ENCODE peak calls at places on chromosomes 5 and 9, in eight cellular contexts. T, K, R, E, L, V, F and Z are unnamed samples. For H3K27me3, the result is how much of the 10 kb centered on the place peaks cover.

GRCh38 chr5:57783693-57784092 is 301.1 kb upstream of the ACTBL2 start:
- DNase-seq in F (no peak), T (no peak), K (no peak), R (no peak), E (no peak), L (no peak), V (no peak), Z (no peak)

GRCh38 chr9:131076347-131077195 is 19.8 kb upstream of the AIF1L start:
- DNase-seq in R (no peak), E (no peak), F (no peak), K (no peak), L (no peak), V (no peak), T (no peak), Z (no peak)

GRCh38 chr9:119601632-119602031 is 232.4 kb upstream of the BRINP1 start:
- DNase-seq in E (no peak), R (no peak), L (no peak), F (no peak), V (no peak), K (no peak), T (no peak), Z (no peak)

GRCh38 chr5:17219006-17219422 is 1.6 kb downstream of the BASP1 start:
- DNase-seq in L (no peak), F (no peak), R (peak), E (no peak), K (peak), V (no peak), T (peak), Z (peak)

GRCh38 chr5:68450245-68450852 is 234.8 kb downstream of the PIK3R1 start:
- DNase-seq in R (no peak), T (peak), L (no peak), K (peak), V (no peak), E (no peak), F (no peak), Z (no peak)

GRCh38 chr5:31059889-31060288 is 133.6 kb upstream of the CDH6 start:
- DNase-seq in F (no peak), K (no peak), V (no peak), T (no peak), L (no peak), R (no peak), E (no peak), Z (no peak)

GRCh38 chr5:9439651-9440292 is 106.1 kb downstream of the SEMA5A start:
- DNase-seq in F (no peak), V (no peak), E (no peak), K (no peak), T (no peak), L (no peak), R (no peak), Z (no peak)

GRCh38 chr5:132677682-132678400 is 4.1 kb downstream of the IL4 start:
- DNase-seq in T (no peak), F (no peak), R (no peak), V (no peak), K (no peak), L (no peak), E (no peak), Z (no peak)

GRCh38 chr9:99357575-99357974 is 135.5 kb downstream of the SEC61B start:
- DNase-seq in R (no peak), F (no peak), L (no peak), V (no peak), T (no peak), K (no peak), E (peak), Z (no peak)

GRCh38 chr9:89596937-89597555 is 7.8 kb upstream of the GADD45G start:
- DNase-seq in E (no peak), V (no peak), F (no peak), K (no peak), L (no peak), R (no peak), T (no peak), Z (no peak)

GRCh38 chr9:38263534-38263933 is 129.0 kb upstream of the ALDH1B1 start:
- DNase-seq in E (no peak), L (no peak), K (peak), V (no peak), F (no peak), R (no peak), T (peak), Z (no peak)

GRCh38 chr9:33791117-33791516 is 4.2 kb upstream of the PRSS3 start:
- DNase-seq in F (no peak), R (no peak), L (no peak), E (no peak), T (peak), V (no peak), K (no peak), Z (no peak)

GRCh38 chr5:56175465-56175864 is 57.7 kb downstream of the ANKRD55 start:
- DNase-seq in L (no peak), F (no peak), R (no peak), T (peak), V (no peak), E (no peak), K (peak), Z (peak)

GRCh38 chr9:135591491-135592330 is 30.2 kb downstream of the PAEP start:
- DNase-seq in L (no peak), T (no peak), R (no peak), V (no peak), K (no peak), F (no peak), E (no peak), Z (no peak)

GRCh38 chr5:130773813-130774212 is 391.2 kb downstream of the HINT1 start:
- DNase-seq in L (no peak), E (no peak), R (no peak), T (peak), V (no peak), F (no peak), K (peak), Z (no peak)

GRCh38 chr5:159972538-159973362 is 36.2 kb upstream of the TTC1 start:
- DNase-seq in L (no peak), R (no peak), V (no peak), F (no peak), T (no peak), E (no peak), K (peak), Z (no peak)

GRCh38 chr9:117403403-117403811 is 11.4 kb downstream of the ASTN2 start:
- DNase-seq in E (no peak), T (no peak), V (no peak), R (no peak), K (peak), L (no peak), F (no peak), Z (no peak)

GRCh38 chr5:14250094-14250777 is 107.1 kb downstream of the TRIO start:
- DNase-seq in E (peak), L (no peak), K (peak), T (peak), V (no peak), F (no peak), R (peak), Z (peak)

GRCh38 chr9:19940808-19941207 is 152.0 kb upstream of the SLC24A2 start:
- DNase-seq in L (no peak), T (no peak), R (no peak), E (no peak), F (no peak), K (no peak), V (no peak), Z (no peak)

GRCh38 chr5:96322217-96322616 is 110.8 kb downstream of the PCSK1 start:
- DNase-seq in V (no peak), L (no peak), F (no peak), T (no peak), E (no peak), K (peak), R (no peak), Z (no peak)

GRCh38 chr5:160303690-160304089 is 8.7 kb downstream of the CCNJL start:
- DNase-seq in F (no peak), L (no peak), V (no peak), K (no peak), T (no peak), E (peak), R (no peak), Z (no peak)

GRCh38 chr5:32173394-32174010 is 617 bp downstream of the GOLPH3 start:
- DNase-seq in L (peak), T (peak), K (peak), F (peak), E (peak), R (peak), V (peak), Z (no peak)

GRCh38 chr5:71809446-71809845 is 90.4 kb downstream of the CARTPT start:
- DNase-seq in F (no peak), L (no peak), K (no peak), E (no peak), T (peak), R (no peak), V (no peak), Z (no peak)

GRCh38 chr5:52989025-52989780 is at the start of gene ITGA2:
- DNase-seq in K (peak), E (peak), T (peak), R (peak), V (peak), L (peak), F (peak), Z (peak)

GRCh38 chr5:54997081-54997480 is 11.7 kb upstream of the ESM1 start:
- DNase-seq in E (no peak), F (no peak), L (no peak), K (no peak), R (no peak), T (no peak), V (no peak), Z (no peak)

GRCh38 chr5:8650197-8650596 is 781.2 kb downstream of the MTRR start:
- DNase-seq in E (no peak), K (no peak), L (no peak), R (no peak), T (peak), V (no peak), F (no peak), Z (no peak)

GRCh38 chr9:13088734-13089427 is 190.6 kb downstream of the MPDZ start:
- DNase-seq in L (no peak), T (peak), K (peak), E (no peak), F (no peak), R (peak), V (no peak), Z (peak)

GRCh38 chr9:14306672-14307646 is 7.0 kb downstream of the NFIB start:
- DNase-seq in K (no peak), F (no peak), R (no peak), T (peak), E (no peak), V (no peak), L (no peak), Z (no peak)

GRCh38 chr5:15791859-15792258 is 291.9 kb downstream of the FBXL7 start:
- DNase-seq in L (no peak), R (no peak), T (peak), E (no peak), V (no peak), K (no peak), F (no peak), Z (no peak)

GRCh38 chr5:92527311-92528078 is 1053.5 kb downstream of the NR2F1-AS1 start:
- DNase-seq in L (no peak), V (no peak), E (no peak), R (no peak), F (peak), T (peak), K (peak), Z (no peak)

GRCh38 chr5:116379306-116379705 is 195.3 kb downstream of the SEMA6A start:
- DNase-seq in V (no peak), T (no peak), E (no peak), L (no peak), R (no peak), K (no peak), F (no peak), Z (no peak)

GRCh38 chr9:106866243-106866642 is 3.3 kb downstream of the ZNF462 start:
- DNase-seq in K (no peak), L (no peak), F (no peak), E (no peak), V (no peak), R (no peak), T (no peak), Z (no peak)

GRCh38 chr9:87554976-87555375 is 57.3 kb downstream of the DAPK1 start:
- DNase-seq in K (no peak), T (no peak), L (no peak), R (no peak), F (no peak), E (no peak), V (no peak), Z (no peak)

GRCh38 chr5:9188131-9188530 is 357.7 kb downstream of the SEMA5A start:
- DNase-seq in V (no peak), T (peak), F (no peak), L (no peak), E (no peak), K (peak), R (no peak), Z (no peak)

GRCh38 chr9:114364123-114364522 is 23.7 kb downstream of the AKNA start:
- DNase-seq in E (no peak), T (peak), L (no peak), K (no peak), F (no peak), V (no peak), R (no peak), Z (no peak)

GRCh38 chr5:225334-225733 is 7.2 kb downstream of the SDHA start:
- DNase-seq in T (no peak), V (no peak), K (no peak), R (no peak), F (no peak), L (no peak), E (no peak), Z (no peak)
- H3K27me3 ChIP-seq in T (under half), V (under half), K (under half), R (under half), F (under half), L (under half), E (under half), Z (under half)

GRCh38 chr9:137175345-137175961 is 3.6 kb upstream of the TMEM210 start:
- DNase-seq in L (no peak), K (no peak), E (no peak), T (no peak), F (no peak), R (no peak), V (no peak), Z (no peak)
- H3K27me3 ChIP-seq in L (under half), K (under half), E (under half), T (under half), F (under half), R (under half), V (under half), Z (under half)

GRCh38 chr5:173287086-173287485 is 41.1 kb downstream of the STC2 start:
- DNase-seq in L (no peak), K (no peak), T (no peak), F (peak), V (no peak), E (no peak), R (no peak), Z (no peak)
- H3K27me3 ChIP-seq in L (under half), K (under half), T (under half), F (under half), V (under half), E (half or more), R (under half), Z (under half)

DNA sequence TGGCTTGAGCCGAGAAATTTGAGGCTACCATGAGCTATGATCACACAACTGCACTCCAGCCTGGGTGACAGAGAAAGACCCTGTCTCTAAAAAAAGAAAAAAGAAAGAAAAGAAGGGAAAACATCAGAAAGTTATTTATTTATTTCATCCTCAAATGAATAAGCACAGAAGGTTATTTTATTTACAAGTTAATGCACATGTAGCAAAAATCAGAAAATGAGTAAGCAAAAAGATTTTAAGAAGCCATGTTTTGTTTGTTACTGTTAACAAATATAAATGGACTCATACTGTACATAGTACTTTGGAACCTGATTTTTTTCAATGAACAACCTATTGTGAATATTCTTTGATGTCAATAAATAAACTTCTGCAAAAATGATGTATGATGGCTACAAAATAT is 47.2 kb downstream of the NRG2 start:
- DNase-seq in K (no peak), F (no peak), L (no peak), E (no peak), V (no peak), T (no peak), R (no peak), Z (no peak)
- H3K27me3 ChIP-seq in K (under half), F (under half), L (under half), E (under half), V (under half), T (under half), R (under half), Z (under half)

GRCh38 chr5:41661221-41661620 is 150.8 kb upstream of the PLCXD3 start:
- DNase-seq in T (no peak), V (no peak), L (no peak), K (no peak), E (no peak), F (no peak), R (no peak), Z (no peak)
- H3K27me3 ChIP-seq in T (under half), V (under half), L (under half), K (under half), E (under half), F (under half), R (under half), Z (under half)

GRCh38 chr5:43043400-43043756 is 3.3 kb upstream of the ANXA2R start:
- DNase-seq in L (no peak), R (no peak), K (no peak), E (no peak), F (no peak), T (no peak), V (no peak), Z (no peak)
- H3K27me3 ChIP-seq in L (under half), R (under half), K (under half), E (half or more), F (under half), T (under half), V (under half), Z (under half)

GRCh38 chr5:76690027-76690679 is 25.8 kb upstream of the F2R start:
- DNase-seq in T (no peak), V (no peak), E (no peak), R (no peak), K (no peak), L (no peak), F (no peak), Z (no peak)

GRCh38 chr5:76692274-76692540 is 23.7 kb upstream of the F2R start:
- DNase-seq in R (no peak), E (no peak), L (no peak), T (no peak), V (no peak), F (no peak), K (no peak), Z (no peak)

GRCh38 chr5:76689321-76690026 is 26.5 kb upstream of the F2R start:
- DNase-seq in L (no peak), V (no peak), R (no peak), F (no peak), K (no peak), E (no peak), T (peak), Z (no peak)

GRCh38 chr5:76691470-76692273 is 24.3 kb upstream of the F2R start:
- DNase-seq in T (peak), F (no peak), L (no peak), K (peak), R (no peak), E (no peak), V (no peak), Z (no peak)

GRCh38 chr5:76690704-76691469 is 25.0 kb upstream of the F2R start:
- DNase-seq in L (no peak), E (no peak), T (peak), K (no peak), R (no peak), V (no peak), F (no peak), Z (no peak)
- H3K27me3 ChIP-seq in L (under half), E (under half), T (under half), K (under half), R (under half), V (under half), F (under half), Z (under half)

DNA sequence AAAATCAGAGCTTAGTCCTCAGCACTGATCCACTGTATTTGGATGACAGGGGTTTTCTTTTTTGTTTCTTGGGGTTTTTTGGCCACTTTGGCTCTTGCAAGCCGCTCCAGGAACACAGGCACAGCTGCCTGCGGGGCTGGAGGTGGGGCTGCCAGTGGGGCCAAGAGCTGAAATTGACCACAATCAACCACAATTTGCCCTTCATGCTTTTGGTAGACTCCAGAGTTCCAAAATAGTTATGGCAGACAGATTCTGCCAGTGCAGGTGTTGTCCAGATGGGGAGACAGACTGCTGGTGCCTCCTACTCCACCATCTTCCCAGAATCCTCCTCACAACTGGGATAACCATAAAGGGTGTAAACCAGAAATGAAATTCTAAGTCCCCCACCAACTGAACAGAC is 36.5 kb downstream of the PLEKHG4B start:
- DNase-seq in F (no peak), K (no peak), T (peak), V (no peak), E (no peak), L (no peak), R (no peak), Z (no peak)
- H3K27me3 ChIP-seq in F (under half), K (under half), T (under half), V (under half), E (under half), L (under half), R (under half), Z (under half)

GRCh38 chr9:97943308-97943855 is 5.4 kb upstream of the HEMGN start:
- DNase-seq in F (no peak), K (no peak), R (no peak), T (no peak), E (no peak), V (no peak), L (no peak), Z (no peak)
- H3K27me3 ChIP-seq in F (under half), K (under half), R (under half), T (under half), E (under half), V (under half), L (under half), Z (under half)

GRCh38 chr9:126615791-126616447 is 2.2 kb downstream of the LMX1B start:
- DNase-seq in L (no peak), R (no peak), K (peak), T (no peak), E (no peak), F (no peak), V (no peak), Z (no peak)

GRCh38 chr9:126616521-126616976 is 2.8 kb downstream of the LMX1B start:
- DNase-seq in V (no peak), T (no peak), K (no peak), F (no peak), L (no peak), R (no peak), E (no peak), Z (no peak)

GRCh38 chr9:126614455-126615248 is 924 bp downstream of the LMX1B start:
- DNase-seq in K (no peak), V (no peak), F (no peak), T (no peak), R (no peak), E (no peak), L (no peak), Z (no peak)

GRCh38 chr9:126614088-126614454 is 343 bp downstream of the LMX1B start:
- DNase-seq in V (no peak), T (no peak), K (no peak), L (no peak), E (no peak), F (no peak), R (no peak), Z (no peak)

DNA sequence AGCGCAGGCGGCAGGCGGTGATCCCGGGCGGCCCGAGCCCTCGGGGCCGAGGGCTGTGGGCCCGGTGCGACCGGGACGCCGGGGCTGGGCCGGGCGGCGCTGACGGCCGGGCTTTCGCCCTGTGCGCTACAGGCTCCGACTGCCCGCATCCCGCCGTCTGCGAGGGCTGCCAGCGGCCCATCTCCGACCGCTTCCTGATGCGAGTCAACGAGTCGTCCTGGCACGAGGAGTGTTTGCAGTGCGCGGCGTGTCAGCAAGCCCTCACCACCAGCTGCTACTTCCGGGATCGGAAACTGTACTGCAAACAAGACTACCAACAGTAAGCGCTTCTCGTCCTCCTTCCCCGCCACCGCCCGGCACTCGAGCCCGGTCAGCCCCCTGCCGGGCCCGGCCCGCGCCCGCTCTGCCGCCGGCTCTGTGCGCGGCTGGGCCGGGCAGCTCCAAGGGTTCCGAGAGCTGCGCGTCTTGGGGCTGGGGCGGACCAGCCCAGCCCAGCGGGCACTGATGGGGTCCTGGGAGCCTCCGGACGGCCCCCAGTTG is 1.6 kb downstream of the LMX1B start:
- DNase-seq in L (no peak), K (peak), R (no peak), F (no peak), E (no peak), T (peak), V (no peak), Z (no peak)
- H3K27me3 ChIP-seq in L (under half), K (half or more), R (under half), F (half or more), E (half or more), T (half or more), V (under half), Z (half or more)